ENCODE peak calls at places on chromosome 22, in seven cellular contexts. Z, D, L, I, V, H and M are unnamed samples.

GRCh38 chr22:47199261-47199948 is 437.0 kb downstream of the TBC1D22A start:
- DNase-seq in Z (no peak), D (peak), L (no peak), I (no peak), V (no peak), H (no peak), M (peak)

GRCh38 chr22:27603823-27604190 is 197.7 kb downstream of the MN1 start:
- DNase-seq in Z (no peak), D (no peak), L (no peak), I (no peak), V (no peak), H (no peak), M (no peak)

GRCh38 chr22:48228468-48228867 is 1466.0 kb downstream of the TBC1D22A start:
- DNase-seq in Z (no peak), D (no peak), L (no peak), I (no peak), V (no peak), H (no peak), M (no peak)

GRCh38 chr22:17376950-17377349 is 7.7 kb downstream of the CECR2 start:
- DNase-seq in Z (no peak), D (no peak), L (no peak), I (no peak), V (no peak), H (no peak), M (no peak)

GRCh38 chr22:20433191-20433590 is 4.4 kb downstream of the SCARF2 start:
- DNase-seq in Z (no peak), D (no peak), L (no peak), I (no peak), V (no peak), H (no peak), M (no peak)

GRCh38 chr22:30217698-30218565 is 28.6 kb downstream of the LIF start:
- DNase-seq in Z (no peak), D (no peak), L (no peak), I (no peak), V (no peak), H (no peak), M (no peak)

GRCh38 chr22:20312396-20313191 is 7.3 kb downstream of the DGCR6L start:
- DNase-seq in Z (no peak), D (no peak), L (no peak), I (no peak), V (peak), H (peak), M (no peak)

GRCh38 chr22:20966883-20967696 is at the start of gene AIFM3:
- DNase-seq in Z (no peak), D (no peak), L (no peak), I (no peak), V (no peak), H (no peak), M (peak)

GRCh38 chr22:19665784-19666662 is 48.3 kb upstream of the SEPTIN5 start:
- DNase-seq in Z (no peak), D (no peak), L (no peak), I (no peak), V (no peak), H (no peak), M (no peak)

GRCh38 chr22:26648011-26648497 is 9.3 kb upstream of the MIAT start:
- DNase-seq in Z (no peak), D (no peak), L (no peak), I (no peak), V (no peak), H (no peak), M (no peak)

GRCh38 chr22:43944670-43945430 is 10.4 kb upstream of the SAMM50 start:
- DNase-seq in Z (no peak), D (no peak), L (no peak), I (no peak), V (no peak), H (no peak), M (no peak)

GRCh38 chr22:39800790-39801540 is 92.6 kb downstream of the ENTHD1 start:
- DNase-seq in Z (no peak), D (no peak), L (no peak), I (no peak), V (no peak), H (no peak), M (no peak)

GRCh38 chr22:32748509-32748908 is 53.0 kb upstream of the TIMP3 start:
- DNase-seq in Z (no peak), D (no peak), L (no peak), I (no peak), V (no peak), H (no peak), M (no peak)

GRCh38 chr22:42780070-42780540 is 59.4 kb upstream of the A4GALT start:
- DNase-seq in Z (no peak), D (no peak), L (no peak), I (no peak), V (peak), H (peak), M (no peak)

GRCh38 chr22:22070371-22070824 is 87.8 kb upstream of the TOP3B start:
- DNase-seq in Z (no peak), D (no peak), L (no peak), I (no peak), V (no peak), H (no peak), M (no peak)

GRCh38 chr22:17581631-17582030 is 18.3 kb downstream of the SLC25A18 start:
- DNase-seq in Z (no peak), D (no peak), L (no peak), I (no peak), V (no peak), H (no peak), M (no peak)

DNA sequence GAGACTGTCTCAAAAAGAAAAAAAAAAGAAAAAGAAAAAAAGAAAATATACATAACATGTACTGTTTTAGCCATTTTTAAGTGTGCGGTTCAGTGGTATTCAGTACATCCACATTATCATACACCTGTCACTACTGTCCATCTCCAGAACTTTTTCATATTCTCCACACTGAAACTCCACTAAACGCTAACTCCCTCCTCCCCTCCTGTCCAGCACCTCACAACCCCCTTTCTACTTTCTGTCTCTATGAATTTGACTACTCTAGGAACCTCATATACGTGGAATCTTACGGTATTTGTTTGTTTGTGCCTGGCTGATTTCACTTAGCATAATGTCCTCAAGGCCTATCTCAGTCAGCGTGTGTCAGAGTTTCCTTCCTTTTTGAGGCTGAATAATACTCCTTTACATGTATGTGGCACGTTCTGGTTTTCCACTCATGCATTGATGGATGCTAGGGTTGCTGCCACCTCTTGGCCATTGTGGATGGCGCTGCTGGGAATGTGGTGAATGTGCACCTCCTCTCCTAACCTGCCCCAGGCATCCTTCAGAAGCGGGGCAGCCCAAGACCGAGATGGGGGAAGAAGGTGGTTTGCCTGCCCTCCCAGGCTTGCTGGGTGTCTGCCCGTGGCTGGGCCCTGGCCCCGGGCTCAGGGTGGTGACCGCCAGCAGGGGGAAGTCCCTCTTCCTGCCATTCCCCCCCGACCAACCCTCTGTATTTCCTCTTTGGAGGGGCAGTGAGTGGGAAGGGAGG is 60.5 kb downstream of the BCR start:
- DNase-seq in Z (no peak), D (no peak), L (no peak), I (no peak), V (no peak), H (no peak), M (no peak)
- TF ChIP-seq CTCF in Z (peak), D (no peak), L (no peak), I (no peak), V (no peak), H (peak), M (no peak)

GRCh38 chr22:50169774-50170341 is 673 bp upstream of the PANX2 start:
- DNase-seq in Z (no peak), D (peak), L (no peak), I (no peak), V (no peak), H (no peak), M (peak)

GRCh38 chr22:50171319-50171964 is 911 bp downstream of the PANX2 start:
- DNase-seq in Z (no peak), D (no peak), L (no peak), I (no peak), V (no peak), H (no peak), M (peak)

GRCh38 chr22:50170453-50171318 is at the start of gene PANX2:
- DNase-seq in Z (no peak), D (peak), L (no peak), I (no peak), V (no peak), H (no peak), M (peak)

GRCh38 chr22:50167689-50168489 is 2.6 kb upstream of the PANX2 start:
- DNase-seq in Z (no peak), D (no peak), L (no peak), I (no peak), V (no peak), H (no peak), M (no peak)

DNA sequence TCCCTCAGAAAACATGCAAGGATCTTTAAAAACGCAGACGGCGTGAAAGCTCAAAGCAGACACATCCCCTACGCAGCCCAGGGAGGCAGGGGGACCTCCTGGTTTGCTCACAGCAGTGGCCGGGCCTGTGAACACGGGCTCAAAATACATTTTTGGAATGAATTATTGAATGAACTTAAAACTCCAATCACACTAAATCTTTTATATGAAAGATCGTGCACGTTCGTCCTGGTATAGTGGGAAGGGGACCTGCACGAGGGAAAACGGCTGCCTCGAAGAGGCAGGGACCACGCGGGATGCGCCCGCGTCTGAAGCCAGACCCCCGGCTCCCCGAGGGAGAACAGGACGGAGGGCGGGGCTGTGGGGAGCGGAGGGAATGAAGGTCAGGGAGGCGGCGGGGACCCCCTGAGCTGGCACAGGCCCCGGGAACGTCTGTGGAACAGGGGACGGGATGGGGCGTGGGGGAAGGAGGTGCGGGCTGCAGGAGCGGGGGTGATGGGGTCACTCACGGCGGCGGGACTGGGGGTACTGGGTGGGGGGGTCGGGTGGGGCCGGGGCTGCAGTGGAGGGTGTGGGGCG is 1.3 kb upstream of the PANX2 start:
- DNase-seq in Z (no peak), D (no peak), L (no peak), I (no peak), V (no peak), H (no peak), M (no peak)
- H3K4me3 ChIP-seq in Z (peak), D (peak), L (peak), I (peak), V (peak), H (no peak), M (no peak)

GRCh38 chr22:28951969-28952521 is 68.7 kb downstream of the ZNRF3 start:
- DNase-seq in Z (no peak), D (peak), L (no peak), I (no peak), V (peak), H (no peak), M (no peak)
- TF ChIP-seq CTCF in Z (peak), D (peak), L (no peak), I (no peak), V (peak), H (no peak), M (no peak)

GRCh38 chr22:23248583-23248982 is 68.3 kb downstream of the BCR start:
- DNase-seq in Z (no peak), D (no peak), L (no peak), I (no peak), V (peak), H (no peak), M (no peak)
- H3K4me3 ChIP-seq in Z (no peak), D (no peak), L (no peak), I (no peak), V (no peak), H (no peak), M (no peak)